ENCODE peak calls at places on chromosomes 11 and 22, in nine cellular contexts. O is upper lobe of right lung; Q is psoas muscle; E is foreskin fibroblast; F is T-helper 9 cell; W is AG09309; B is SK-N-SH; N is LoVo; A is central memory CD4-positive, alpha-beta T cell. P is an unnamed sample.

GRCh38 chr22:47333625-47334024 is 571.2 kb downstream of the TBC1D22A start:
- DNase-seq in N (peak), E (peak), A (no peak), W (no peak), B (no peak), O (no peak), Q (no peak), F (no peak), P (no peak)

GRCh38 chr11:13944801-13945505 is 17.6 kb upstream of the SPON1 start:
- DNase-seq in F (no peak), B (no peak), O (no peak), N (no peak), E (peak), W (no peak), Q (no peak), A (no peak), P (no peak)

GRCh38 chr11:65468874-65469333 is 29.9 kb upstream of the MALAT1 start:
- DNase-seq in Q (no peak), N (no peak), B (peak), E (peak), W (no peak), O (peak), F (peak), A (peak), P (peak)

GRCh38 chr11:36478700-36479329 is 31.3 kb downstream of the TRAF6 start:
- DNase-seq in O (no peak), F (peak), B (peak), Q (no peak), W (peak), E (peak), N (peak), A (peak), P (no peak)

GRCh38 chr11:57432714-57433163 is 5.8 kb upstream of the SLC43A3 start:
- DNase-seq in O (no peak), W (peak), F (no peak), N (no peak), Q (no peak), B (no peak), E (peak), A (no peak), P (no peak)

GRCh38 chr11:79304599-79305212 is 136.1 kb downstream of the TENM4 start:
- DNase-seq in Q (no peak), N (no peak), B (no peak), O (no peak), E (peak), F (no peak), A (no peak), W (no peak), P (no peak)

GRCh38 chr11:34356918-34357645 is 728 bp downstream of the ABTB2 start:
- DNase-seq in A (peak), N (peak), Q (peak), E (peak), B (peak), O (peak), F (peak), W (no peak), P (peak)

GRCh38 chr11:106369224-106369623 is 291.8 kb downstream of the AASDHPPT start:
- DNase-seq in Q (no peak), E (no peak), W (no peak), N (no peak), F (no peak), O (no peak), A (no peak), B (no peak), P (no peak)

GRCh38 chr11:77101043-77101537 is 1.6 kb upstream of the OMP start:
- DNase-seq in O (peak), N (no peak), B (peak), W (no peak), F (no peak), A (no peak), E (peak), Q (peak), P (no peak)

GRCh38 chr22:46150615-46151423 is 493 bp downstream of the PPARA start:
- DNase-seq in N (peak), E (peak), A (peak), F (peak), O (peak), B (peak), W (no peak), Q (peak), P (peak)

GRCh38 chr11:133828861-133829260 is 16.5 kb downstream of the SPATA19 start:
- DNase-seq in B (no peak), W (no peak), O (no peak), F (no peak), A (no peak), E (no peak), N (no peak), Q (no peak), P (no peak)

GRCh38 chr11:27385245-27385644 is 22.2 kb upstream of the CCDC34 start:
- DNase-seq in F (no peak), E (peak), B (no peak), N (no peak), O (no peak), A (no peak), W (no peak), Q (no peak), P (no peak)

P was measured in sigmoid colon.